ENCODE peak calls at places on chromosome 11, in seven cellular contexts. D is heart left ventricle, S is stomach, Y is tibial artery, N is transverse colon, E is neural progenitor cell, X is tibial nerve. Z is an unnamed sample.

GRCh38 chr11:1928891-1929541 is 9.5 kb downstream of the TNNT3 start:
- DNase-seq in D (no peak), S (no peak), Y (no peak), N (no peak), E (peak; percentile 1), X (no peak), Z (no peak)

GRCh38 chr11:101049123-101049522 is 80.5 kb downstream of the PGR start:
- DNase-seq in D (no peak), S (no peak), Y (no peak), N (no peak), E (no peak), X (no peak), Z (no peak)

GRCh38 chr11:69394234-69394891 is 87.1 kb upstream of the LINC01488 start:
- DNase-seq in D (peak; percentile 71), S (no peak), Y (peak; percentile 61), N (no peak), E (no peak), X (no peak), Z (no peak)

GRCh38 chr11:121842186-121842585 is 273.8 kb downstream of the BLID start:
- DNase-seq in D (no peak), S (no peak), Y (no peak), N (no peak), E (peak; percentile 69), X (no peak), Z (no peak)

GRCh38 chr11:8794126-8794525 is 111.5 kb downstream of the RPL27A start:
- DNase-seq in D (no peak), S (no peak), Y (no peak), N (no peak), E (no peak), X (no peak), Z (no peak)

GRCh38 chr11:8531312-8531711 is 62.7 kb downstream of the STK33 start:
- DNase-seq in D (peak; percentile 62), S (no peak), Y (no peak), N (no peak), E (peak; percentile 8), X (no peak), Z (no peak)

GRCh38 chr11:62081378-62082291 is 42.2 kb upstream of the INCENP start:
- DNase-seq in D (peak; percentile 81), S (peak; percentile 87), Y (peak; percentile 87), N (peak; percentile 86), E (peak; percentile 79), X (peak; percentile 74), Z (peak; percentile 19)

GRCh38 chr11:128279861-128280260 is 307.5 kb downstream of the ETS1 start:
- DNase-seq in D (no peak), S (no peak), Y (no peak), N (no peak), E (no peak), X (no peak), Z (peak; percentile 92)

GRCh38 chr11:35011389-35011788 is 95.0 kb downstream of the PDHX start:
- DNase-seq in D (no peak), S (no peak), Y (no peak), N (no peak), E (no peak), X (no peak), Z (no peak)

GRCh38 chr11:127006311-127006710 is 5.7 kb upstream of the KIRREL3 start:
- DNase-seq in D (no peak), S (no peak), Y (no peak), N (no peak), E (no peak), X (no peak), Z (no peak)

GRCh38 chr11:456533-456932 is 6.5 kb downstream of the PTDSS2 start:
- DNase-seq in D (peak; percentile 5), S (no peak), Y (no peak), N (no peak), E (no peak), X (no peak), Z (no peak)

GRCh38 chr11:100632970-100633452 is 54.1 kb upstream of the ARHGAP42 start:
- DNase-seq in D (peak; percentile 88), S (peak; percentile 88), Y (no peak), N (peak; percentile 56), E (no peak), X (peak; percentile 42), Z (no peak)

GRCh38 chr11:17531071-17531817 is 13.0 kb downstream of the USH1C start:
- DNase-seq in D (no peak), S (no peak), Y (no peak), N (no peak), E (no peak), X (no peak), Z (no peak)

GRCh38 chr11:96052921-96053631 is 129.2 kb upstream of the MTMR2 start:
- DNase-seq in D (no peak), S (no peak), Y (no peak), N (no peak), E (no peak), X (no peak), Z (no peak)

GRCh38 chr11:118649941-118650340 is 29.5 kb downstream of the TREH start:
- DNase-seq in D (no peak), S (no peak), Y (peak; percentile 45), N (no peak), E (no peak), X (peak; percentile 8), Z (no peak)

GRCh38 chr11:95387319-95387718 is 156.3 kb upstream of the SESN3 start:
- DNase-seq in D (no peak), S (no peak), Y (no peak), N (no peak), E (no peak), X (no peak), Z (no peak)

GRCh38 chr11:117575856-117576255 is 221.2 kb downstream of the DSCAML1 start:
- DNase-seq in D (no peak), S (no peak), Y (peak; percentile 24), N (no peak), E (no peak), X (no peak), Z (no peak)

GRCh38 chr11:72553748-72554147 is 119.4 kb upstream of the CLPB start:
- DNase-seq in D (no peak), S (no peak), Y (no peak), N (no peak), E (peak; percentile 36), X (no peak), Z (no peak)

GRCh38 chr11:65870706-65871681 is 1.6 kb downstream of the EFEMP2 start:
- DNase-seq in D (peak; percentile 81), S (no peak), Y (peak; percentile 67), N (no peak), E (no peak), X (no peak), Z (no peak)

GRCh38 chr11:14364322-14364721 is 5.3 kb upstream of the RRAS2 start:
- DNase-seq in D (no peak), S (no peak), Y (no peak), N (no peak), E (no peak), X (no peak), Z (no peak)

GRCh38 chr11:118607401-118608267 is at the start of gene PHLDB1:
- DNase-seq in D (peak; percentile 86), S (peak; percentile 46), Y (peak; percentile 86), N (peak; percentile 58), E (peak; percentile 65), X (peak; percentile 67), Z (no peak)

GRCh38 chr11:12667646-12668045 is 6.6 kb upstream of the TEAD1 start:
- DNase-seq in D (no peak), S (no peak), Y (no peak), N (no peak), E (no peak), X (no peak), Z (no peak)

GRCh38 chr11:84383571-84383970 is 1097.4 kb upstream of the CCDC90B start:
- DNase-seq in D (no peak), S (no peak), Y (no peak), N (no peak), E (no peak), X (no peak), Z (no peak)

GRCh38 chr11:27055065-27055682 is 14.6 kb downstream of the BBOX1 start:
- DNase-seq in D (no peak), S (no peak), Y (no peak), N (peak; percentile 14), E (no peak), X (no peak), Z (no peak)

GRCh38 chr11:117701781-117702180 is 95.2 kb downstream of the DSCAML1 start:
- DNase-seq in D (no peak), S (no peak), Y (no peak), N (no peak), E (no peak), X (no peak), Z (no peak)

DNA sequence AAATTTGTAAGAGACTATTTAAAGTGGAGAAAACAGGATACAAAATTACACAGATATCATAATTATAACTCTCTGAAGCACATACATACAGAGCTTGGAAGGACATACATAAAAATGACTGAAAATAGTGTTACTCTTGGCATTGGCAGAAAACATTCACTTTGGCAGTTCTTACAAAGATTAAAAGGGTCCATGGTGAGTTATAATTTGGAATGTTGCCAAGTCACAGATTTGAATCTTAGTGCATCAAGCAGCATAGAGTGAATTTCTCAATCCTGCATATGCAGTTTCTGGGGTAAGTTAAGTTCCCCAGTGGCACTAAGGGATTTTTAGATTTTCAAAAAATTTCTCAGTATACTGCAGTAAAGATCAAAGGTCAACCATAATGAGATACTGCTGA is 115.9 kb downstream of the CCDC81 start:
- DNase-seq in D (no peak), S (no peak), Y (no peak), N (no peak), E (no peak), X (no peak), Z (no peak)
- H3K4me3 ChIP-seq in D (no peak overlapping the region), S (no peak overlapping the region), Y (no peak overlapping the region), N (no peak overlapping the region), E (no peak overlapping the region), X (no peak overlapping the region), Z (no peak overlapping the region)

GRCh38 chr11:43573873-43574272 is 106.7 kb upstream of the HSD17B12 start:
- DNase-seq in D (peak; percentile 60), S (no peak), Y (no peak), N (no peak), E (no peak), X (no peak), Z (no peak)
- H3K27me3 ChIP-seq in D (peaks cover 10% of the 10 kb centered on the region), S (peaks cover 96% of the 10 kb centered on the region), Y (no peaks in the 10 kb centered on the region), N (peaks cover 90% of the 10 kb centered on the region), E (peaks cover 100% of the 10 kb centered on the region), X (peaks cover 3% of the 10 kb centered on the region), Z (peaks cover 51% of the 10 kb centered on the region)

DNA sequence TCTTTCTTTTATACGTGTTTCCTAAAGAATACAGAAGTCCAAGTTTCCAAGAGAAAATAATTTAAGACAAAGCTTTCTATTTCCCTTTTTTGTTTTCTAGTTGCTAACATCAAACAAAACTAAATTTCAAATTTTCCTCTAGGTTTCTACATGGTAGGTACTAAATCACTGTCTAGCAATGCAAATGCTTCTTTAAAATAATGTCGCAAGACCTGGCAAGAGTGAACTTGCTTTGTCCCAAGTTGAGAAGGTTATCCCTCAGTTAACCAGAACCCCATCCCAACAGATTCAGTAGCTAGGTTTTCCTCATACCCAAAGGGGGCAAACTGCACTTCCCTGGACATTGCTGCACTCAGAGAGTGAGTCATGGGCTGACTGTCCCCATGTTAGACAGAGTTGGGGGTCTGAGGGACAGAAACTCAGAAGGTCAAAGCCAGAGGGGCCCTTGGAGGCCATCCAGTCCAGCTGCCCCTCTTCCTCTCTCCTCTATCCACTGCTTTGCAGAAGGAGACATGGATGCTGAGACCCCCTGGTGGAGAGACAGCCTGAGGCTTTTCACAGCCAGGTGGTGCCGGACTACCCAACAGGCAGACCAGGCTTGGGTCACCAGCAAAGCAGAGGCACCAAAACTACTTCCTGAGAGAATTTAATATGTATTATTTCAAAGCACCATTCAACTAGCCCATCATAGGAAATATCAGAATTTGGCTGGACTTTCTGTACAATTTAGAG is 23.1 kb downstream of the OR2AT4 start:
- DNase-seq in D (no peak), S (no peak), Y (no peak), N (no peak), E (no peak), X (no peak), Z (no peak)
- TF ChIP-seq CTCF in D (no peak), S (no peak), Y (no peak), N (no peak), E (no peak), X (no peak), Z (peak; percentile 6)

GRCh38 chr11:102722804-102723203 is 1.9 kb downstream of the MMP8 start:
- DNase-seq in D (no peak), S (no peak), Y (no peak), N (no peak), E (no peak), X (no peak), Z (no peak)
- H3K4me3 ChIP-seq in D (no peak overlapping the region), S (no peak overlapping the region), Y (no peak overlapping the region), N (no peak overlapping the region), E (no peak overlapping the region), X (no peak overlapping the region), Z (no peak overlapping the region)

Z was measured in BJ.